ENCODE peak calls at places on chromosomes 13 and 19, in ten cellular contexts. One of them, this sample, is unnamed.

GRCh38 chr19:2422951-2423880 is 4.2 kb downstream of the TIMM13 start:
- DNase-seq in type B pancreatic cell: no peak
- DNase-seq in retinal pigment epithelial cell: no peak
- DNase-seq in choroid plexus epithelial cell: no peak
- DNase-seq in endothelial cell: no peak
- DNase-seq in dorsolateral prefrontal cortex: no peak
- DNase-seq in IMR-90: no peak
- DNase-seq in cardiac fibroblast: no peak
- DNase-seq in thoracic aorta: no peak
- DNase-seq in epithelial cell of esophagus: no peak
- DNase-seq in this sample: no peak

GRCh38 chr13:114131581-114132418 is 623 bp downstream of the RASA3 start:
- DNase-seq in thoracic aorta: no peak
- DNase-seq in endothelial cell: no peak
- DNase-seq in type B pancreatic cell: no peak
- DNase-seq in cardiac fibroblast: peak; percentile 46
- DNase-seq in IMR-90: no peak
- DNase-seq in dorsolateral prefrontal cortex: no peak
- DNase-seq in epithelial cell of esophagus: peak; percentile 22
- DNase-seq in retinal pigment epithelial cell: no peak
- DNase-seq in choroid plexus epithelial cell: peak; percentile 50
- DNase-seq in this sample: peak; percentile 53

GRCh38 chr19:38392707-38393308 is 4.3 kb downstream of the SPRED3 start:
- DNase-seq in dorsolateral prefrontal cortex: no peak
- DNase-seq in retinal pigment epithelial cell: no peak
- DNase-seq in cardiac fibroblast: peak; percentile 34
- DNase-seq in epithelial cell of esophagus: peak; percentile 45
- DNase-seq in IMR-90: peak; percentile 63
- DNase-seq in endothelial cell: no peak
- DNase-seq in choroid plexus epithelial cell: peak; percentile 41
- DNase-seq in type B pancreatic cell: no peak
- DNase-seq in thoracic aorta: no peak
- DNase-seq in this sample: peak; percentile 51

GRCh38 chr13:22121340-22121739 is 450.5 kb downstream of the FGF9 start:
- DNase-seq in retinal pigment epithelial cell: no peak
- DNase-seq in type B pancreatic cell: no peak
- DNase-seq in cardiac fibroblast: no peak
- DNase-seq in dorsolateral prefrontal cortex: no peak
- DNase-seq in choroid plexus epithelial cell: no peak
- DNase-seq in epithelial cell of esophagus: no peak
- DNase-seq in IMR-90: no peak
- DNase-seq in endothelial cell: no peak
- DNase-seq in thoracic aorta: no peak
- DNase-seq in this sample: no peak

GRCh38 chr19:5578094-5578846 is 10.5 kb upstream of the TINCR start:
- DNase-seq in endothelial cell: peak; percentile 83
- DNase-seq in type B pancreatic cell: peak; percentile 86
- DNase-seq in cardiac fibroblast: peak; percentile 45
- DNase-seq in IMR-90: peak; percentile 38
- DNase-seq in retinal pigment epithelial cell: no peak
- DNase-seq in epithelial cell of esophagus: peak; percentile 63
- DNase-seq in thoracic aorta: no peak
- DNase-seq in dorsolateral prefrontal cortex: peak; percentile 69
- DNase-seq in choroid plexus epithelial cell: peak; percentile 57
- DNase-seq in this sample: peak; percentile 55

GRCh38 chr13:21060063-21060826 is 1.1 kb downstream of the LATS2 start:
- DNase-seq in retinal pigment epithelial cell: no peak
- DNase-seq in epithelial cell of esophagus: peak; percentile 52
- DNase-seq in dorsolateral prefrontal cortex: no peak
- DNase-seq in endothelial cell: peak; percentile 33
- DNase-seq in cardiac fibroblast: peak; percentile 60
- DNase-seq in choroid plexus epithelial cell: peak; percentile 64
- DNase-seq in thoracic aorta: no peak
- DNase-seq in IMR-90: peak; percentile 51
- DNase-seq in type B pancreatic cell: peak; percentile 75
- DNase-seq in this sample: peak; percentile 59

GRCh38 chr13:77466757-77467156 is 68.7 kb upstream of the SCEL start:
- DNase-seq in cardiac fibroblast: no peak
- DNase-seq in dorsolateral prefrontal cortex: no peak
- DNase-seq in epithelial cell of esophagus: no peak
- DNase-seq in choroid plexus epithelial cell: no peak
- DNase-seq in retinal pigment epithelial cell: no peak
- DNase-seq in thoracic aorta: no peak
- DNase-seq in type B pancreatic cell: no peak
- DNase-seq in endothelial cell: no peak
- DNase-seq in IMR-90: no peak
- DNase-seq in this sample: no peak

GRCh38 chr13:97302611-97303010 is 80.5 kb downstream of the MBNL2 start:
- DNase-seq in dorsolateral prefrontal cortex: no peak
- DNase-seq in epithelial cell of esophagus: peak; percentile 55
- DNase-seq in cardiac fibroblast: no peak
- DNase-seq in retinal pigment epithelial cell: no peak
- DNase-seq in endothelial cell: no peak
- DNase-seq in choroid plexus epithelial cell: no peak
- DNase-seq in thoracic aorta: no peak
- DNase-seq in IMR-90: no peak
- DNase-seq in type B pancreatic cell: no peak
- DNase-seq in this sample: no peak

GRCh38 chr13:110713981-110714797 is 689 bp downstream of the ING1 start:
- DNase-seq in epithelial cell of esophagus: peak; percentile 69
- DNase-seq in thoracic aorta: no peak
- DNase-seq in dorsolateral prefrontal cortex: peak; percentile 37
- DNase-seq in IMR-90: peak; percentile 32
- DNase-seq in type B pancreatic cell: no peak
- DNase-seq in cardiac fibroblast: peak; percentile 54
- DNase-seq in choroid plexus epithelial cell: peak; percentile 56
- DNase-seq in retinal pigment epithelial cell: no peak
- DNase-seq in endothelial cell: peak; percentile 52
- DNase-seq in this sample: peak; percentile 47

GRCh38 chr13:110714798-110715394 is 1.4 kb downstream of the ING1 start:
- DNase-seq in IMR-90: peak; percentile 25
- DNase-seq in epithelial cell of esophagus: peak; percentile 53
- DNase-seq in dorsolateral prefrontal cortex: peak; percentile 34
- DNase-seq in cardiac fibroblast: peak; percentile 63
- DNase-seq in type B pancreatic cell: peak; percentile 73
- DNase-seq in thoracic aorta: no peak
- DNase-seq in endothelial cell: peak; percentile 53
- DNase-seq in choroid plexus epithelial cell: peak; percentile 58
- DNase-seq in retinal pigment epithelial cell: no peak
- DNase-seq in this sample: peak; percentile 50

GRCh38 chr13:110713642-110713952 is at the start of gene ING1:
- DNase-seq in thoracic aorta: no peak
- DNase-seq in IMR-90: no peak
- DNase-seq in endothelial cell: no peak
- DNase-seq in choroid plexus epithelial cell: no peak
- DNase-seq in retinal pigment epithelial cell: no peak
- DNase-seq in cardiac fibroblast: no peak
- DNase-seq in type B pancreatic cell: no peak
- DNase-seq in epithelial cell of esophagus: no peak
- DNase-seq in dorsolateral prefrontal cortex: no peak
- DNase-seq in this sample: no peak

GRCh38 chr13:110716235-110716505 is 2.7 kb downstream of the ING1 start:
- DNase-seq in choroid plexus epithelial cell: peak; percentile 26
- DNase-seq in cardiac fibroblast: peak; percentile 36
- DNase-seq in endothelial cell: no peak
- DNase-seq in epithelial cell of esophagus: peak; percentile 26
- DNase-seq in IMR-90: no peak
- DNase-seq in thoracic aorta: no peak
- DNase-seq in type B pancreatic cell: no peak
- DNase-seq in dorsolateral prefrontal cortex: no peak
- DNase-seq in retinal pigment epithelial cell: no peak
- DNase-seq in this sample: peak; percentile 19

DNA sequence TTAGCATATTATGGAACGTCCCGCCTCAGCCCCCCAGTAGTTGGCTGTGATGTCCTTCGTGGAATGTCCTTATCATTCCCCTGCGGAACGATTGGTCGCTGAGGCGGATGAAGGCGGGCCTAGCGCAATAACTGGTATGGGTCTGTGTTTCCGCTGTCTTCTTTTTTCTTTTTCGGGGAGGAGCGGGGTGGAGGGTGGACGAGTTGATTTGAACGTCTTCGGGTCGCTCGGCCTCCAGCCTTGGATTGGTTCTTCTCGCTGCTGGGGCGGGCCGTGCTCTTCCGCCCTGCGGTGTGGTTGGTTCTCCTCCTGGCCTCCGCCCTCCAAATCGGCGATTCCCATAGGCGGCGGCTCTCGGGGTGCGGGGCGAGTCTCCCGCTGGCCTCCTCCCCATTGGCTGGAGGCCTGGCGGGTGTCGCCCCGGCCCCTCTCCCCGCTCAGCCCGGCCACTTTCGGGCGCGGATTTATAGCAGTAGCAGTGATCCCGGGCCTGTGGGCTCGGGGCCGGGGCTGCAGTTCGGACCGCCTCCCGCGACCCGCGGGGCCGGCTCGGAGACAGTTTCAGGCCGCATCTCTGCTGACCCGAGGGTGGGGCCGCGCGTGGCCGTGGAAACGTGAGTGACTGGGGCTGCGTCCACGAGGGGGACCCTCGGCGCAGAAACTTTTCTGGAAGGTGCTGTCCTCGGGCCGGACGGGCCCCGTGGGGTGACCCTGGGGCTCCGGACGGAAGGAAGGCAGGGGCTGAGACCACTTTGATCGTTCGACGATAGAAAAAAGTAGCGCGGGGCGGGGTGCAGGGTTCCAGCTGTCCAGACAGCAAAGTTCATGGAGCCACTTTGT is 2.1 kb downstream of the ING1 start:
- DNase-seq in retinal pigment epithelial cell: peak; percentile 99
- DNase-seq in type B pancreatic cell: peak; percentile 97
- DNase-seq in IMR-90: peak; percentile 100
- DNase-seq in choroid plexus epithelial cell: peak; percentile 100
- DNase-seq in cardiac fibroblast: peak; percentile 100
- DNase-seq in dorsolateral prefrontal cortex: peak; percentile 90
- DNase-seq in epithelial cell of esophagus: peak; percentile 100
- DNase-seq in endothelial cell: peak; percentile 97
- DNase-seq in thoracic aorta: peak; percentile 98
- DNase-seq in this sample: peak; percentile 100
- TF ChIP-seq CTCF in retinal pigment epithelial cell: peak; percentile 15
- TF ChIP-seq CTCF in type B pancreatic cell: peak; percentile 28
- TF ChIP-seq CTCF in IMR-90: no peak
- TF ChIP-seq CTCF in choroid plexus epithelial cell: peak; percentile 24
- TF ChIP-seq CTCF in cardiac fibroblast: no peak
- TF ChIP-seq CTCF in dorsolateral prefrontal cortex: peak; percentile 47
- TF ChIP-seq CTCF in epithelial cell of esophagus: peak; percentile 1
- TF ChIP-seq CTCF in endothelial cell: no peak
- TF ChIP-seq CTCF in thoracic aorta: peak; percentile 9
- TF ChIP-seq CTCF in this sample: no peak

DNA sequence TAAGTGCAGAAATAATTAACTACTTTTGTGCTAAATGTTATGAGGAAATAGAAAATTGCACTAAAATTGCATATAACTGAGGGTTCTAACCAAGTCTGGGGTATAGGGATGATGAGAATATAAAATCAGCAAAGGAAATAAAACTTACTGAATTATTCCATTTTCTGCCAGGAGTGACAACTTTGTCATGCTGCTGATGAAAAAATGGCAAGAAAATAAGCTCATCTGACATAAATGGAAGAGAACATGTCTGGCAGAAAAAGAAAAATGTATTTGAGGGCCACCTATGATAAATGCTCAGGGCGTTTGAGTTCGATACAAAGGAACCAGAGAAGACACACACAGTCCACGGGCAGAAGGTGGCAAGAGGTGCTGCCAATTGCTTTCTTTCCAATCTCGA is 78.2 kb downstream of the LHFPL6 start:
- DNase-seq in retinal pigment epithelial cell: no peak
- DNase-seq in choroid plexus epithelial cell: no peak
- DNase-seq in epithelial cell of esophagus: no peak
- DNase-seq in dorsolateral prefrontal cortex: no peak
- DNase-seq in cardiac fibroblast: no peak
- DNase-seq in thoracic aorta: no peak
- DNase-seq in type B pancreatic cell: no peak
- DNase-seq in endothelial cell: no peak
- DNase-seq in IMR-90: no peak
- DNase-seq in this sample: no peak
- TF ChIP-seq CTCF in retinal pigment epithelial cell: no peak
- TF ChIP-seq CTCF in choroid plexus epithelial cell: no peak
- TF ChIP-seq CTCF in epithelial cell of esophagus: no peak
- TF ChIP-seq CTCF in dorsolateral prefrontal cortex: no peak
- TF ChIP-seq CTCF in cardiac fibroblast: no peak
- TF ChIP-seq CTCF in thoracic aorta: no peak
- TF ChIP-seq CTCF in type B pancreatic cell: no peak
- TF ChIP-seq CTCF in endothelial cell: no peak
- TF ChIP-seq CTCF in IMR-90: no peak
- TF ChIP-seq CTCF in this sample: no peak

GRCh38 chr13:40666905-40667621 is 622 bp upstream of the FOXO1 start:
- DNase-seq in retinal pigment epithelial cell: no peak
- DNase-seq in dorsolateral prefrontal cortex: no peak
- DNase-seq in cardiac fibroblast: no peak
- DNase-seq in endothelial cell: peak; percentile 76
- DNase-seq in IMR-90: no peak
- DNase-seq in type B pancreatic cell: no peak
- DNase-seq in choroid plexus epithelial cell: no peak
- DNase-seq in epithelial cell of esophagus: no peak
- DNase-seq in thoracic aorta: no peak
- DNase-seq in this sample: no peak

GRCh38 chr13:40670307-40670706 is 3.9 kb upstream of the FOXO1 start:
- DNase-seq in dorsolateral prefrontal cortex: no peak
- DNase-seq in endothelial cell: no peak
- DNase-seq in thoracic aorta: no peak
- DNase-seq in IMR-90: no peak
- DNase-seq in epithelial cell of esophagus: no peak
- DNase-seq in retinal pigment epithelial cell: no peak
- DNase-seq in cardiac fibroblast: no peak
- DNase-seq in type B pancreatic cell: no peak
- DNase-seq in choroid plexus epithelial cell: no peak
- DNase-seq in this sample: no peak

GRCh38 chr13:40666058-40666904 is at the start of gene FOXO1:
- DNase-seq in endothelial cell: peak; percentile 91
- DNase-seq in epithelial cell of esophagus: peak; percentile 90
- DNase-seq in IMR-90: peak; percentile 74
- DNase-seq in type B pancreatic cell: peak; percentile 91
- DNase-seq in cardiac fibroblast: peak; percentile 95
- DNase-seq in thoracic aorta: peak; percentile 46
- DNase-seq in choroid plexus epithelial cell: peak; percentile 93
- DNase-seq in dorsolateral prefrontal cortex: peak; percentile 73
- DNase-seq in retinal pigment epithelial cell: no peak
- DNase-seq in this sample: peak; percentile 87

GRCh38 chr13:40667622-40667978 is 1.2 kb upstream of the FOXO1 start:
- DNase-seq in retinal pigment epithelial cell: no peak
- DNase-seq in cardiac fibroblast: no peak
- DNase-seq in epithelial cell of esophagus: no peak
- DNase-seq in dorsolateral prefrontal cortex: no peak
- DNase-seq in choroid plexus epithelial cell: no peak
- DNase-seq in IMR-90: no peak
- DNase-seq in endothelial cell: no peak
- DNase-seq in type B pancreatic cell: no peak
- DNase-seq in thoracic aorta: no peak
- DNase-seq in this sample: no peak

DNA sequence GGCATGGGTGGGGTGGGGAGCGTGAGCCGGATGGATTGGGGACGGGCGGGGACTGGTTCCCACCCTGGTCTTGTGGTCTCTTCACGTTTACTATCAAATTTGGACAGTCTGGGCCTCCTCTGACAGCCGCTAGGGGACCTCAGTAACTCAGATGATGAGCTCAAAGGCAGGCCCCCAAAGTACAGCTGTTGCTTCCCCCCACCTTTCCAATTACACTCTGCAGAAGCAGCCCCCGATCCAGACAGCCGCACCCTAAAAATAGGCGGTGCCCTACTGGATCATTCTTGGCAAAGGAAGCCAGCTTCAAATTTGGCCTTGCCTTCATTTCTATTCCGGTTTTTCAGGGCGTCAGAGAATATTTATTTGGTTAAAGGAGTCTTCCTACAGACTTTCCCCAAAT is 1.9 kb upstream of the FOXO1 start:
- DNase-seq in thoracic aorta: no peak
- DNase-seq in cardiac fibroblast: no peak
- DNase-seq in endothelial cell: peak; percentile 29
- DNase-seq in type B pancreatic cell: no peak
- DNase-seq in retinal pigment epithelial cell: no peak
- DNase-seq in epithelial cell of esophagus: peak; percentile 36
- DNase-seq in choroid plexus epithelial cell: no peak
- DNase-seq in dorsolateral prefrontal cortex: no peak
- DNase-seq in IMR-90: no peak
- DNase-seq in this sample: no peak
- TF ChIP-seq CTCF in thoracic aorta: no peak
- TF ChIP-seq CTCF in cardiac fibroblast: peak; percentile 62
- TF ChIP-seq CTCF in endothelial cell: peak; percentile 51
- TF ChIP-seq CTCF in type B pancreatic cell: peak; percentile 65
- TF ChIP-seq CTCF in retinal pigment epithelial cell: peak; percentile 43
- TF ChIP-seq CTCF in epithelial cell of esophagus: peak; percentile 63
- TF ChIP-seq CTCF in choroid plexus epithelial cell: peak; percentile 71
- TF ChIP-seq CTCF in dorsolateral prefrontal cortex: peak; percentile 32
- TF ChIP-seq CTCF in IMR-90: peak; percentile 21
- TF ChIP-seq CTCF in this sample: peak; percentile 60

GRCh38 chr13:102726430-102726829 is 31.6 kb upstream of the METTL21C start:
- DNase-seq in epithelial cell of esophagus: peak; percentile 51
- DNase-seq in retinal pigment epithelial cell: no peak
- DNase-seq in thoracic aorta: no peak
- DNase-seq in cardiac fibroblast: no peak
- DNase-seq in type B pancreatic cell: no peak
- DNase-seq in endothelial cell: no peak
- DNase-seq in choroid plexus epithelial cell: peak; percentile 28
- DNase-seq in dorsolateral prefrontal cortex: no peak
- DNase-seq in IMR-90: no peak
- DNase-seq in this sample: no peak
- TF ChIP-seq CTCF in epithelial cell of esophagus: peak; percentile 32
- TF ChIP-seq CTCF in retinal pigment epithelial cell: no peak
- TF ChIP-seq CTCF in thoracic aorta: no peak
- TF ChIP-seq CTCF in cardiac fibroblast: no peak
- TF ChIP-seq CTCF in type B pancreatic cell: no peak
- TF ChIP-seq CTCF in endothelial cell: no peak
- TF ChIP-seq CTCF in choroid plexus epithelial cell: peak; percentile 14
- TF ChIP-seq CTCF in dorsolateral prefrontal cortex: no peak
- TF ChIP-seq CTCF in IMR-90: no peak
- TF ChIP-seq CTCF in this sample: no peak